ENCODE peak calls at places on chromosomes 7 and 10, in five cellular contexts. N, P, C, F and W are unnamed samples. For H4K20me1, the result is how much of the 10 kb centered on the place peaks cover.

GRCh38 chr7:116588641-116589594 is 64.1 kb downstream of the CAV1 start:
- DNase-seq in N (peak), P (peak), C (no peak), F (peak), W (peak)

GRCh38 chr10:128473396-128473795 is 347.2 kb upstream of the MKI67 start:
- DNase-seq in N (no peak), P (no peak), C (no peak), F (no peak), W (no peak)

GRCh38 chr7:66296001-66296521 is 90.9 kb downstream of the TPST1 start:
- DNase-seq in N (no peak), P (peak), C (no peak), F (no peak), W (peak)

GRCh38 chr7:106563466-106564150 is 97.3 kb downstream of the CCDC71L start:
- DNase-seq in N (no peak), P (peak), C (no peak), F (no peak), W (no peak)

GRCh38 chr10:75108684-75109458 is 2.6 kb upstream of the SAMD8 start:
- DNase-seq in N (peak), P (no peak), C (peak), F (no peak), W (no peak)

GRCh38 chr7:40057292-40057691 is 77.1 kb downstream of the MPLKIP start:
- DNase-seq in N (no peak), P (peak), C (no peak), F (no peak), W (peak)

GRCh38 chr7:1744296-1745017 is 74.4 kb downstream of the ELFN1 start:
- DNase-seq in N (no peak), P (no peak), C (no peak), F (no peak), W (no peak)

GRCh38 chr7:1354661-1355567 is 104.4 kb downstream of the MICALL2 start:
- DNase-seq in N (no peak), P (no peak), C (no peak), F (no peak), W (no peak)

GRCh38 chr10:60044221-60044620 is 137.9 kb upstream of the CCDC6 start:
- DNase-seq in N (no peak), P (peak), C (no peak), F (no peak), W (peak)

GRCh38 chr7:103154042-103154441 is 5.1 kb upstream of the NAPEPLD start:
- DNase-seq in N (no peak), P (no peak), C (no peak), F (no peak), W (no peak)

GRCh38 chr10:127243490-127244272 is 47.3 kb upstream of the INSYN2A start:
- DNase-seq in N (peak), P (peak), C (peak), F (peak), W (peak)

GRCh38 chr10:70458329-70459060 is 17.0 kb upstream of the NODAL start:
- DNase-seq in N (no peak), P (peak), C (peak), F (no peak), W (peak)

GRCh38 chr7:68441610-68442009 is 1156.7 kb upstream of the AUTS2 start:
- DNase-seq in N (no peak), P (no peak), C (no peak), F (no peak), W (no peak)

GRCh38 chr10:97422921-97423420 is 3.0 kb upstream of the PGAM1 start:
- DNase-seq in N (no peak), P (peak), C (no peak), F (no peak), W (peak)

GRCh38 chr7:22627136-22627535 is 99.9 kb upstream of the IL6 start:
- DNase-seq in N (no peak), P (no peak), C (no peak), F (no peak), W (peak)

GRCh38 chr7:35647171-35647574 is 47.8 kb downstream of the HERPUD2 start:
- DNase-seq in N (no peak), P (peak), C (peak), F (peak), W (no peak)

GRCh38 chr7:127692200-127692599 is 40.2 kb downstream of the SND1 start:
- DNase-seq in N (no peak), P (no peak), C (no peak), F (no peak), W (no peak)

GRCh38 chr10:113476673-113477072 is 76.2 kb upstream of the HABP2 start:
- DNase-seq in N (no peak), P (no peak), C (no peak), F (no peak), W (no peak)

GRCh38 chr7:92880212-92881090 is 44.1 kb upstream of the CDK6 start:
- DNase-seq in N (peak), P (peak), C (peak), F (peak), W (no peak)

GRCh38 chr7:37438879-37439278 is 9.8 kb downstream of the ELMO1 start:
- DNase-seq in N (no peak), P (no peak), C (no peak), F (no peak), W (no peak)

GRCh38 chr7:152902054-152902453 is 142.5 kb downstream of the ACTR3B start:
- DNase-seq in N (no peak), P (no peak), C (no peak), F (peak), W (no peak)

GRCh38 chr10:71029411-71029881 is 141.1 kb upstream of the PCBD1 start:
- DNase-seq in N (no peak), P (no peak), C (no peak), F (no peak), W (no peak)

GRCh38 chr7:131688738-131689661 is 132.6 kb upstream of the PODXL start:
- DNase-seq in N (peak), P (peak), C (peak), F (peak), W (peak)

GRCh38 chr10:127047878-127048238 is 142.6 kb downstream of the DOCK1 start:
- DNase-seq in N (no peak), P (no peak), C (no peak), F (no peak), W (peak)

GRCh38 chr7:75905785-75906604 is 9.0 kb upstream of the POR start:
- DNase-seq in N (no peak), P (peak), C (peak), F (no peak), W (peak)

GRCh38 chr10:133442191-133442966 is 11.4 kb upstream of the SCART1 start:
- DNase-seq in N (no peak), P (no peak), C (no peak), F (no peak), W (no peak)

GRCh38 chr10:77023396-77023795 is 614.2 kb downstream of the KCNMA1 start:
- DNase-seq in N (no peak), P (no peak), C (no peak), F (no peak), W (no peak)

GRCh38 chr7:70539196-70539595 is 592.7 kb upstream of the GALNT17 start:
- DNase-seq in N (no peak), P (no peak), C (no peak), F (no peak), W (no peak)

GRCh38 chr7:130421685-130422084 is 19.1 kb downstream of the CEP41 start:
- DNase-seq in N (no peak), P (peak), C (no peak), F (peak), W (peak)

GRCh38 chr10:4778761-4779160 is 47.2 kb upstream of the AKR1E2 start:
- DNase-seq in N (no peak), P (no peak), C (no peak), F (no peak), W (no peak)

GRCh38 chr10:4776234-4776638 is 49.8 kb upstream of the AKR1E2 start:
- DNase-seq in N (no peak), P (no peak), C (no peak), F (no peak), W (no peak)

GRCh38 chr10:4781955-4782354 is 44.1 kb upstream of the AKR1E2 start:
- DNase-seq in N (no peak), P (no peak), C (no peak), F (no peak), W (no peak)

GRCh38 chr10:4780782-4781181 is 45.2 kb upstream of the AKR1E2 start:
- DNase-seq in N (no peak), P (peak), C (no peak), F (no peak), W (peak)

DNA sequence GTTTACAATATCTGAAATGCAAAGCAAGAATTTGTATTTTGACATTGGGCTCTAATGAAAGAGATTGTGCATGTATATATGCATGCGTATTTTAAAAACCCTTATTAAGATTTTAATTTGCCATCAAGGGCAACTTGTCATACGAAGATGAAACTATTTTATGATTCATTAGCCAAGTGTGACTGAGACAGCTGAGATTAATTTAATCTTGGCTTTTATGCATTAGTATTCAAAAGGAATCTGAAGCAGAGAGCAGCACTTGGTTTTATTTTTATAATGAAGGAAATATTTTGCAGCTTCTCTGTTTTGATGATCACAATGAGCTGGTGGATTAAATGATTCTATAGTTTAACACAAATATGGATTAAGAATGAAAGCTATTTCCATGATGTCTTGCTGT is 45.9 kb upstream of the AKR1E2 start:
- DNase-seq in N (no peak), P (no peak), C (no peak), F (no peak), W (no peak)
- H3K9ac ChIP-seq in N (no peak), P (no peak), C (no peak), F (no peak), W (no peak)

GRCh38 chr7:43647772-43648643 is 65.1 kb downstream of the STK17A start:
- DNase-seq in N (peak), P (peak), C (no peak), F (peak), W (peak)
- H4K20me1 ChIP-seq in N (under half), P (under half), C (under half), F (under half), W (under half)

GRCh38 chr7:150372271-150373048 is 3.8 kb downstream of the REPIN1 start:
- DNase-seq in N (no peak), P (no peak), C (peak), F (no peak), W (no peak)

GRCh38 chr7:150373049-150373801 is 4.6 kb downstream of the REPIN1 start:
- DNase-seq in N (no peak), P (no peak), C (peak), F (peak), W (no peak)

GRCh38 chr7:150374026-150374425 is 5.1 kb upstream of the ZNF775 start:
- DNase-seq in N (no peak), P (no peak), C (no peak), F (no peak), W (no peak)

GRCh38 chr7:150375662-150376521 is 3.2 kb upstream of the ZNF775 start:
- DNase-seq in N (no peak), P (no peak), C (no peak), F (peak), W (no peak)

GRCh38 chr7:150374472-150374871 is 4.7 kb upstream of the ZNF775 start:
- DNase-seq in N (no peak), P (no peak), C (no peak), F (no peak), W (no peak)
- H3K9ac ChIP-seq in N (no peak), P (no peak), C (no peak), F (peak), W (no peak)

DNA sequence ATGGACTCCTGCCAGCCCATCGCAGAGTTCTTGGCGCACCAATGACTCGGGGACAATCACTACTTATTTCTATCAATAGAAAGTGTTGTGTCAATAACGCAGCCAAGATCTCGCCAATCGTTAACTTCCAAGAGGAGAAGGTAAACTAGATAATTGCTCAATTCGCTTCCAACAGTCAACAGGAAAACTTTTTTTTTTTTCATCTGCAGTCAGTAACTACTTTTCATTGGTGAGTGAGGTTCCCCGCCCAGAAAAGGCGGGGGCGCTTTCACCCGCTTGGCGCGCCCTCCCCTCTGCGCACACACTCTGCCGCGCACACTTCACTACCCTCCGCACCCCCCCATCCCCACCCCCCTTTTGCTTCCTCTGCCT is at the start of gene FEZF1:
- DNase-seq in N (peak), P (no peak), C (peak), F (peak), W (no peak)
- H4K20me1 ChIP-seq in N (under half), P (under half), C (under half), F (under half), W (under half)

GRCh38 chr7:87935373-87935706 is 1.3 kb downstream of the ADAM22 start:
- DNase-seq in N (no peak), P (no peak), C (no peak), F (no peak), W (no peak)
- H3K9ac ChIP-seq in N (no peak), P (no peak), C (no peak), F (no peak), W (peak)